ENCODE peak calls at places on chromosomes 16 and 17, in six cellular contexts. G is activated naive CD4-positive, alpha-beta T cell treated with anti-CD3 and anti-CD28 coated beads for 36 hours; B is stimulated activated CD4-positive, alpha-beta T cell treated with anti-CD3 and anti-CD28 coated beads, Interleukin-12 subunit alpha, Interleukin-12 subunit beta, amount 100 ng/mL, for 4 hours; S is head of caudate nucleus; P is activated CD4-positive, alpha-beta T cell treated with anti-CD3 and anti-CD28 coated beads, Interleukin-2, amount 10 ng/mL, durations not matched to agents 7 days and 5 days; V is effector memory CD8-positive, alpha-beta T cell. T is an unnamed sample.

GRCh38 chr17:3695723-3696411 is at the start of gene P2RX5:
- DNase-seq in B (peak), P (peak), G (peak), V (peak), S (peak), T (peak)

GRCh38 chr17:18314731-18315497 is at the start of the genes SMCR8 and TOP3A:
- DNase-seq in V (peak), S (peak), P (peak), B (peak), G (peak), T (peak)

GRCh38 chr17:83152745-83153611 is 73.6 kb downstream of the METRNL start:
- DNase-seq in P (no peak), V (no peak), B (no peak), G (no peak), S (no peak), T (no peak)

GRCh38 chr16:3215601-3216262 is 19.2 kb downstream of the ZNF200 start:
- DNase-seq in P (no peak), G (peak), B (no peak), V (no peak), S (no peak), T (no peak)

GRCh38 chr17:4856937-4857314 is 23.8 kb downstream of the MINK1 start:
- DNase-seq in G (no peak), V (no peak), B (no peak), S (peak), P (no peak), T (no peak)

GRCh38 chr16:81602377-81602776 is 157.8 kb downstream of the CMIP start:
- DNase-seq in P (no peak), G (no peak), B (no peak), V (no peak), S (no peak), T (no peak)

GRCh38 chr16:47310792-47311211 is 150.1 kb downstream of the ITFG1 start:
- DNase-seq in S (no peak), V (no peak), B (no peak), G (no peak), P (no peak), T (no peak)

GRCh38 chr16:10205688-10206087 is 23.5 kb upstream of the GRIN2A start:
- DNase-seq in B (no peak), G (no peak), P (no peak), S (no peak), V (no peak), T (no peak)

GRCh38 chr16:21197115-21197514 is 14.3 kb downstream of the ZP2 start:
- DNase-seq in G (no peak), V (no peak), P (no peak), S (no peak), B (no peak), T (no peak)

GRCh38 chr17:61452301-61453290 is at the start of gene TBX4:
- DNase-seq in S (no peak), B (no peak), V (no peak), P (no peak), G (peak), T (no peak)

GRCh38 chr17:71071837-71072236 is 902.5 kb downstream of the KCNJ2 start:
- DNase-seq in B (no peak), V (no peak), G (no peak), S (no peak), P (no peak), T (no peak)

GRCh38 chr16:3063617-3064389 is 1.6 kb upstream of the IL32 start:
- DNase-seq in S (no peak), P (no peak), V (no peak), B (no peak), G (no peak), T (no peak)

GRCh38 chr17:81200695-81201580 is 21.8 kb downstream of the CEP131 start:
- DNase-seq in G (peak), P (peak), B (no peak), S (peak), V (no peak), T (peak)

GRCh38 chr17:70956731-70957130 is 787.4 kb downstream of the KCNJ2 start:
- DNase-seq in B (no peak), V (no peak), S (no peak), P (no peak), G (no peak), T (no peak)

GRCh38 chr17:44927696-44928095 is 12.4 kb upstream of the GFAP start:
- DNase-seq in V (no peak), P (no peak), B (no peak), G (peak), S (no peak), T (no peak)

GRCh38 chr16:69845181-69845580 is 83.0 kb downstream of the WWP2 start:
- DNase-seq in B (no peak), P (no peak), G (no peak), S (no peak), V (no peak), T (no peak)

GRCh38 chr17:63250830-63251229 is 195.3 kb downstream of the CYB561 start:
- DNase-seq in B (no peak), S (no peak), G (no peak), V (no peak), P (no peak), T (no peak)

GRCh38 chr16:1530883-1531637 is 2.4 kb upstream of the TMEM204 start:
- DNase-seq in P (no peak), S (no peak), G (no peak), V (no peak), B (no peak), T (no peak)

GRCh38 chr17:71709271-71709670 is 411.5 kb upstream of the SOX9 start:
- DNase-seq in S (no peak), G (no peak), P (no peak), V (no peak), B (no peak), T (no peak)

GRCh38 chr16:1776672-1776955 is 3.7 kb upstream of the MRPS34 start:
- DNase-seq in B (no peak), V (no peak), P (no peak), S (no peak), G (no peak), T (no peak)

GRCh38 chr16:78461496-78461938 is 362.1 kb downstream of the WWOX start:
- DNase-seq in S (no peak), B (no peak), G (no peak), P (no peak), V (no peak), T (no peak)

GRCh38 chr17:48001187-48001586 is 30.3 kb downstream of the CDK5RAP3 start:
- DNase-seq in B (no peak), P (no peak), S (no peak), G (no peak), V (no peak), T (no peak)

GRCh38 chr16:86044241-86044671 is 145.3 kb downstream of the IRF8 start:
- DNase-seq in P (peak), B (peak), G (peak), S (no peak), V (no peak), T (peak)

GRCh38 chr17:51165680-51166197 is 472 bp upstream of the NME2 start:
- DNase-seq in S (no peak), P (no peak), G (no peak), B (peak), V (no peak), T (peak)

GRCh38 chr17:19876524-19877161 is 8.9 kb upstream of the ULK2 start:
- DNase-seq in P (peak), B (peak), V (peak), G (peak), S (peak), T (no peak)

GRCh38 chr17:725084-725483 is 7.3 kb upstream of the TLCD3A start:
- DNase-seq in B (no peak), P (no peak), V (no peak), S (no peak), G (no peak), T (no peak)

GRCh38 chr17:46139365-46140210 is 53.6 kb downstream of the KANSL1 start:
- DNase-seq in V (no peak), P (no peak), B (no peak), S (no peak), G (no peak), T (no peak)

GRCh38 chr16:89133457-89134127 is 38.0 kb upstream of the CDH15 start:
- DNase-seq in B (no peak), G (no peak), P (no peak), S (no peak), V (no peak), T (no peak)

GRCh38 chr16:87150359-87151280 is 166.6 kb downstream of the C16orf95 start:
- DNase-seq in S (no peak), G (no peak), B (no peak), V (no peak), P (no peak), T (no peak)

GRCh38 chr16:1019234-1019933 is 37.8 kb downstream of the SOX8 start:
- DNase-seq in P (no peak), B (no peak), S (peak), V (no peak), G (no peak), T (no peak)

GRCh38 chr16:84739349-84740124 is 39.7 kb downstream of the USP10 start:
- DNase-seq in G (no peak), V (no peak), S (no peak), B (no peak), P (no peak), T (no peak)

GRCh38 chr17:27494192-27495091 is 38.2 kb downstream of the KSR1 start:
- DNase-seq in G (no peak), S (no peak), P (no peak), V (no peak), B (no peak), T (no peak)

GRCh38 chr17:49487202-49487601 is 7.9 kb upstream of the NGFR start:
- DNase-seq in G (no peak), P (no peak), S (no peak), V (no peak), B (no peak), T (no peak)

GRCh38 chr17:60091908-60092331 is 13.2 kb upstream of the HEATR6 start:
- DNase-seq in S (no peak), V (no peak), P (no peak), B (no peak), G (no peak), T (no peak)

GRCh38 chr17:28758411-28759121 is 14.8 kb downstream of the TRAF4 start:
- DNase-seq in V (no peak), G (no peak), B (no peak), S (no peak), P (no peak), T (no peak)

GRCh38 chr17:56160395-56160889 is 7.2 kb downstream of the ANKFN1 start:
- DNase-seq in B (no peak), S (no peak), P (no peak), V (no peak), G (no peak), T (no peak)

GRCh38 chr16:2319606-2320005 is 20.9 kb downstream of the ABCA3 start:
- DNase-seq in B (no peak), P (no peak), V (no peak), G (no peak), S (no peak), T (no peak)

GRCh38 chr16:84339316-84339715 is 29.0 kb upstream of the ATP2C2 start:
- DNase-seq in G (no peak), V (no peak), P (no peak), S (no peak), B (no peak), T (no peak)

GRCh38 chr17:22090263-22090935 is 398.1 kb downstream of the KCNJ18 start:
- DNase-seq in B (no peak), V (no peak), P (no peak), G (no peak), S (no peak), T (no peak)

T was measured in endothelial cell.